ENCODE peak calls at places on chromosomes 7 and 10, in nine cellular contexts. T is heart left ventricle; G is CD8-positive, alpha-beta T cell; M is NCI-H1105 treated with DMSO at 0.1 percent for 48 hours; Q is stimulated activated CD4-positive, alpha-beta T cell treated with anti-CD3 and anti-CD28 coated beads, Interleukin-12 subunit alpha, Interleukin-12 subunit beta, amount 100 ng/mL, for 4 hours; H is effector CD4-positive, alpha-beta T cell; W is fibroblast of villous mesenchyme; L is GM10248; O is activated T-cell treated with anti-CD3 and anti-CD28 coated beads, Interleukin-2, amount 50 U/mL, for 4 hours. A is an unnamed sample.

GRCh38 chr10:84270708-84271107 is 25.9 kb downstream of the RGR start:
- DNase-seq in Q (no peak), L (no peak), G (no peak), W (no peak), O (no peak), T (no peak), H (no peak), M (peak; percentile 78), A (no peak)

GRCh38 chr10:123926401-123927264 is 35.0 kb upstream of the CPXM2 start:
- DNase-seq in G (no peak), Q (no peak), T (no peak), H (no peak), L (peak; percentile 43), M (no peak), W (peak; percentile 14), O (no peak), A (peak; percentile 5)

GRCh38 chr10:4522296-4523000 is 303.6 kb upstream of the AKR1E2 start:
- DNase-seq in H (no peak), Q (no peak), M (no peak), O (no peak), G (no peak), T (no peak), L (peak; percentile 16), W (no peak), A (peak; percentile 7)

GRCh38 chr10:127872871-127873600 is 19.7 kb downstream of the CLRN3 start:
- DNase-seq in H (no peak), L (no peak), T (no peak), Q (no peak), M (no peak), G (no peak), O (no peak), W (no peak), A (no peak)

GRCh38 chr7:8189615-8190014 is 72.4 kb downstream of the ICA1 start:
- DNase-seq in M (peak; percentile 97), Q (no peak), G (no peak), T (no peak), O (no peak), H (no peak), L (no peak), W (no peak), A (no peak)

GRCh38 chr7:143361552-143362125 is 874 bp downstream of the FAM131B start:
- DNase-seq in H (no peak), O (no peak), Q (no peak), W (no peak), G (no peak), L (no peak), M (peak; percentile 57), T (no peak), A (no peak)

GRCh38 chr7:98713411-98713810 is 96.3 kb downstream of the NPTX2 start:
- DNase-seq in H (no peak), O (no peak), T (no peak), W (no peak), L (no peak), G (no peak), Q (no peak), M (no peak), A (no peak)

GRCh38 chr7:28798233-28798632 is 159.9 kb downstream of the TRIL start:
- DNase-seq in O (no peak), G (no peak), H (no peak), T (no peak), Q (no peak), M (no peak), L (no peak), W (no peak), A (no peak)

GRCh38 chr7:25512051-25512450 is 283.8 kb upstream of the NPVF start:
- DNase-seq in T (no peak), G (no peak), Q (no peak), M (no peak), O (no peak), L (no peak), W (no peak), H (no peak), A (no peak)

GRCh38 chr10:66627156-66627555 is 298.7 kb upstream of the LRRTM3 start:
- DNase-seq in T (no peak), O (no peak), G (no peak), H (no peak), W (no peak), M (no peak), L (no peak), Q (no peak), A (no peak)

GRCh38 chr7:33973235-33974015 is 68.1 kb downstream of the BMPER start:
- DNase-seq in O (no peak), G (no peak), L (no peak), T (no peak), H (no peak), W (no peak), M (no peak), Q (no peak), A (no peak)

GRCh38 chr10:117320050-117320665 is 55.1 kb downstream of the PDZD8 start:
- DNase-seq in M (peak; percentile 26), G (no peak), Q (no peak), O (no peak), H (no peak), L (peak; percentile 14), W (peak; percentile 40), T (no peak), A (no peak)

GRCh38 chr10:18010050-18010449 is 58.3 kb downstream of the SLC39A12 start:
- DNase-seq in H (no peak), O (no peak), T (no peak), Q (no peak), M (no peak), W (no peak), L (no peak), G (no peak), A (no peak)

GRCh38 chr7:155965010-155965409 is 152.7 kb upstream of the SHH start:
- DNase-seq in W (no peak), T (no peak), G (no peak), L (no peak), H (no peak), O (no peak), Q (no peak), M (no peak), A (no peak)

GRCh38 chr7:40899651-40900507 is 765.1 kb downstream of the SUGCT start:
- DNase-seq in Q (no peak), W (no peak), L (no peak), G (no peak), H (no peak), T (no peak), O (no peak), M (no peak), A (no peak)

GRCh38 chr7:891805-892204 is 15.5 kb downstream of the GET4 start:
- DNase-seq in O (no peak), W (no peak), Q (no peak), L (no peak), G (no peak), T (no peak), H (no peak), M (no peak), A (no peak)

GRCh38 chr10:32091046-32091445 is 34.8 kb upstream of the KIF5B start:
- DNase-seq in O (no peak), Q (no peak), H (no peak), M (no peak), L (no peak), W (no peak), T (no peak), G (no peak), A (no peak)

GRCh38 chr7:101550641-101551531 is 78.2 kb downstream of the MYL10 start:
- DNase-seq in G (no peak), H (no peak), T (no peak), O (no peak), W (peak; percentile 37), M (no peak), L (peak; percentile 17), Q (no peak), A (no peak)

GRCh38 chr10:133226251-133226808 is 3.7 kb upstream of the UTF1 start:
- DNase-seq in O (no peak), L (no peak), G (no peak), T (no peak), Q (no peak), W (no peak), M (no peak), H (no peak), A (no peak)

GRCh38 chr7:36400606-36401005 is 10.9 kb downstream of the ANLN start:
- DNase-seq in Q (no peak), G (no peak), O (no peak), M (no peak), L (no peak), W (no peak), T (no peak), H (no peak), A (no peak)

GRCh38 chr7:88661921-88662320 is 97.6 kb upstream of the ZNF804B start:
- DNase-seq in W (no peak), T (no peak), L (no peak), G (no peak), O (no peak), M (peak; percentile 53), H (no peak), Q (no peak), A (no peak)

GRCh38 chr7:122306320-122307227 is 2.0 kb upstream of the FEZF1 start:
- DNase-seq in H (no peak), G (no peak), W (no peak), Q (no peak), T (no peak), L (no peak), M (no peak), O (no peak), A (no peak)

GRCh38 chr7:92835851-92836488 is 403 bp downstream of the CDK6 start:
- DNase-seq in G (peak; percentile 33), L (peak; percentile 41), T (peak; percentile 24), H (peak; percentile 31), Q (peak; percentile 46), M (no peak), W (peak; percentile 35), O (peak; percentile 46), A (no peak)

GRCh38 chr7:43636093-43636492 is 53.2 kb downstream of the STK17A start:
- DNase-seq in G (no peak), Q (no peak), H (no peak), M (peak; percentile 39), O (no peak), W (peak; percentile 29), T (no peak), L (no peak), A (no peak)

GRCh38 chr10:128631801-128632241 is 505.6 kb upstream of the MKI67 start:
- DNase-seq in L (no peak), M (no peak), T (no peak), O (no peak), Q (no peak), H (no peak), W (peak; percentile 10), G (no peak), A (no peak)

A was measured in GM12878.